ENCODE peak calls at places on chromosomes 16 and 17, in five cellular contexts. A is lung, J is SK-N-SH, Q is astrocyte of the cerebellum, I is heart left ventricle. N is an unnamed sample.

GRCh38 chr17:80826955-80827645 is 164.5 kb upstream of the CHMP6 start:
- DNase-seq in J (peak), A (no peak), I (no peak), Q (peak), N (peak)

GRCh38 chr17:18253187-18253884 is 5.2 kb downstream of the FLII start:
- DNase-seq in A (no peak), I (no peak), J (no peak), Q (no peak), N (no peak)

GRCh38 chr17:31349454-31349853 is 28.0 kb upstream of the EVI2A start:
- DNase-seq in Q (no peak), A (no peak), I (no peak), J (no peak), N (no peak)

GRCh38 chr16:24747425-24747824 is 18.0 kb downstream of the TNRC6A start:
- DNase-seq in Q (no peak), J (no peak), A (no peak), I (no peak), N (no peak)

GRCh38 chr17:49890077-49890821 is 42.4 kb upstream of the TAC4 start:
- DNase-seq in Q (no peak), A (no peak), I (peak), J (no peak), N (no peak)

GRCh38 chr17:1137465-1137894 is 42.3 kb downstream of the ABR start:
- DNase-seq in J (no peak), Q (no peak), I (no peak), A (no peak), N (no peak)

GRCh38 chr17:19333736-19334290 is 28.7 kb downstream of the B9D1 start:
- DNase-seq in J (no peak), I (no peak), Q (no peak), A (no peak), N (no peak)

GRCh38 chr17:44105941-44106340 is 17.5 kb downstream of the HDAC5 start:
- DNase-seq in A (no peak), J (peak), I (no peak), Q (no peak), N (no peak)

GRCh38 chr16:30356401-30357084 is 1.4 kb upstream of the CD2BP2 start:
- DNase-seq in Q (no peak), J (peak), A (no peak), I (peak), N (no peak)

GRCh38 chr16:67240506-67240905 is 6.8 kb downstream of the FHOD1 start:
- DNase-seq in A (peak), I (peak), J (no peak), Q (no peak), N (no peak)

GRCh38 chr16:7513429-7513828 is 180.8 kb downstream of the RBFOX1 start:
- DNase-seq in I (no peak), J (peak), Q (no peak), A (no peak), N (no peak)

GRCh38 chr17:28505986-28506665 is at the start of gene FOXN1:
- DNase-seq in I (no peak), Q (no peak), A (no peak), J (no peak), N (no peak)

GRCh38 chr17:63930951-63931575 is 1.1 kb downstream of the CD79B start:
- DNase-seq in Q (no peak), I (peak), A (peak), J (peak), N (peak)

GRCh38 chr16:74304164-74304834 is 7.7 kb downstream of the PSMD7 start:
- DNase-seq in A (no peak), J (no peak), Q (no peak), I (no peak), N (no peak)

GRCh38 chr16:49513040-49513439 is 139.4 kb downstream of the C16orf78 start:
- DNase-seq in A (no peak), J (peak), Q (no peak), I (no peak), N (no peak)

GRCh38 chr16:87702325-87702811 is 63.4 kb downstream of the KLHDC4 start:
- DNase-seq in I (no peak), J (peak), A (no peak), Q (no peak), N (no peak)

GRCh38 chr17:73710095-73710592 is 65.9 kb upstream of the SDK2 start:
- DNase-seq in I (peak), Q (peak), A (peak), J (peak), N (peak)

GRCh38 chr17:1174490-1174889 is 5.3 kb downstream of the ABR start:
- DNase-seq in A (no peak), J (no peak), Q (no peak), I (no peak), N (no peak)

GRCh38 chr16:85363881-85364280 is 249.2 kb upstream of the GSE1 start:
- DNase-seq in J (no peak), I (no peak), A (no peak), Q (peak), N (no peak)

GRCh38 chr16:83561876-83562275 is 245.9 kb upstream of the HSBP1 start:
- DNase-seq in J (no peak), I (no peak), Q (peak), A (no peak), N (no peak)

GRCh38 chr16:20753727-20754126 is 10.1 kb upstream of the ACSM3 start:
- DNase-seq in Q (no peak), A (no peak), I (no peak), J (no peak), N (no peak)

GRCh38 chr17:81294512-81295030 is 536 bp downstream of the SLC38A10 start:
- DNase-seq in J (peak), Q (no peak), I (peak), A (no peak), N (no peak)

GRCh38 chr16:24635900-24636610 is 93.4 kb upstream of the TNRC6A start:
- DNase-seq in Q (peak), J (peak), I (peak), A (peak), N (peak)

GRCh38 chr16:14500791-14501190 is 129.3 kb downstream of the PARN start:
- DNase-seq in I (no peak), A (no peak), J (no peak), Q (no peak), N (no peak)

GRCh38 chr17:42686520-42687137 is 4.3 kb downstream of the CNTNAP1 start:
- DNase-seq in J (peak), A (no peak), Q (no peak), I (no peak), N (no peak)

GRCh38 chr17:29084476-29085148 is 41.7 kb downstream of the PIPOX start:
- DNase-seq in J (peak), Q (no peak), A (no peak), I (no peak), N (no peak)

GRCh38 chr16:22255335-22255734 is 41.9 kb upstream of the POLR3E start:
- DNase-seq in Q (no peak), I (no peak), A (no peak), J (no peak), N (no peak)

GRCh38 chr16:3008749-3009088 is 4.0 kb upstream of the CLDN9 start:
- DNase-seq in A (no peak), J (no peak), Q (no peak), I (no peak), N (no peak)
- H3K4me3 ChIP-seq in A (no peak), J (no peak), Q (no peak), I (no peak), N (no peak)

GRCh38 chr17:4947010-4947410 is 1.3 kb downstream of the PFN1 start:
- DNase-seq in Q (no peak), I (no peak), A (no peak), J (no peak), N (no peak)

GRCh38 chr17:4945944-4946280 is 2.4 kb downstream of the PFN1 start:
- DNase-seq in J (no peak), I (no peak), Q (no peak), A (no peak), N (no peak)

GRCh38 chr17:4945176-4945943 is 3.0 kb downstream of the PFN1 start:
- DNase-seq in I (peak), Q (peak), J (no peak), A (peak), N (peak)

GRCh38 chr17:4947411-4948165 is 742 bp downstream of the PFN1 start:
- DNase-seq in J (peak), A (peak), Q (no peak), I (peak), N (no peak)

GRCh38 chr17:4946312-4946976 is 1.9 kb downstream of the PFN1 start:
- DNase-seq in Q (no peak), J (no peak), I (no peak), A (no peak), N (no peak)
- H3K4me3 ChIP-seq in Q (peak), J (peak), I (peak), A (peak), N (peak)

GRCh38 chr17:15307686-15308085 is 33.7 kb downstream of the TEKT3 start:
- DNase-seq in I (no peak), Q (no peak), A (no peak), J (no peak), N (no peak)

GRCh38 chr17:15306406-15306970 is 34.9 kb downstream of the TEKT3 start:
- DNase-seq in J (no peak), Q (no peak), A (no peak), I (no peak), N (no peak)

GRCh38 chr17:15309793-15310192 is 31.6 kb downstream of the TEKT3 start:
- DNase-seq in A (no peak), Q (no peak), J (no peak), I (no peak), N (no peak)

GRCh38 chr17:15308758-15309157 is 32.6 kb downstream of the TEKT3 start:
- DNase-seq in Q (no peak), A (no peak), I (no peak), J (no peak), N (no peak)

GRCh38 chr17:15309236-15309635 is 32.2 kb downstream of the TEKT3 start:
- DNase-seq in I (no peak), Q (no peak), A (no peak), J (no peak), N (no peak)
- H3K4me3 ChIP-seq in I (no peak), Q (no peak), A (no peak), J (no peak), N (no peak)

DNA sequence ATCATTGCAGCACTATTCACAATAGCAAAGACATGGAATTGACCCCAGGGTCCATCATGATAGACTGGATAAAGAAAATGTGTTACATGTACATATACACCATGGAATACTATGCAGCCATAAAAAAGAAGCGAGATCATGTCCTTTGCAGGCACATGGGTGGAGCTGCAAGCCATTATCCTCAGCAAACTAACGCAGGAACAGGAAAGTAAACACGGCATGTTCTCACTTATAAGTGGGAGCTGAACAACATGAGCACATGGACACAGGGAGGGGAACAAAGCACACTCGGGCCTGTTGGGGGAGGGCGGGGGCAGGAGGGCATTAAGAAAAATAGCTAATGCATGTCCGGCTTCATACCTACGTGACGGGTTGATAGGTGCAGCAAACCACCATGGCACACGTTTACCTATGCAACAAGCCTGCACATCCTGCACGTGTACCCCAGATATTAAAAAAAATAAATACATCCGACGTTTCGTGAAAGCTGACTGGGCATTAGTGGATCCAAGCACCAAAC is 28.9 kb downstream of the ZNF778 start:
- DNase-seq in Q (no peak), J (no peak), I (no peak), A (peak), N (no peak)
- H3K4me3 ChIP-seq in Q (peak), J (peak), I (peak), A (no peak), N (peak)

GRCh38 chr16:19400709-19401108 is 17.0 kb upstream of the TMC5 start:
- DNase-seq in Q (no peak), I (no peak), A (no peak), J (no peak), N (no peak)
- H3K4me3 ChIP-seq in Q (no peak), I (no peak), A (no peak), J (no peak), N (no peak)

GRCh38 chr16:56667581-56668571 is at the start of gene MT1G:
- DNase-seq in Q (no peak), J (peak), I (peak), A (peak), N (no peak)
- H3K4me3 ChIP-seq in Q (peak), J (no peak), I (peak), A (no peak), N (peak)

DNA sequence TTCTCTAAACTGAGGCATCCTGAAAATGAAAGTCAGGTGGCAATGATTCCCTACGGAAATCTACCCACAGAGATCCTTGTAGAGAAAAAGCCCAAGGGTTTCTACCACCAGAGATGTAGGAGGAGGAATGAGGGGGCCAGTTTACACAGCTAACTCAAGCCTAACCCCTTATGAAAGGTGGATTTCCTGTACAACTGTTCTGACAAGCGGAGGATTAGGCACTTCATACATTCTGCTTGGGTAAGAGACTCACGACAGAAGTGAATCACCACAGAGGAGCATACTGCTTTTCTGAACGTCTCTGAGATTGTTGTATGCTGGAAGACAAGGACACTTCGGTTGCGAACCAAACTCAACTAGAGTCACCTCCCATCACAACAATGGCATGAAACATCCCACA is 72.7 kb downstream of the SMG6 start:
- DNase-seq in J (no peak), Q (no peak), I (no peak), A (no peak), N (no peak)
- H3K4me3 ChIP-seq in J (no peak), Q (no peak), I (no peak), A (no peak), N (no peak)

GRCh38 chr17:62840871-62841270 is 32.8 kb upstream of the MARCHF10 start:
- DNase-seq in J (no peak), I (no peak), Q (no peak), A (no peak), N (peak)
- H3K4me3 ChIP-seq in J (no peak), I (no peak), Q (no peak), A (no peak), N (no peak)

GRCh38 chr17:36935681-36936454 is 1.4 kb upstream of the LHX1 start:
- DNase-seq in A (no peak), Q (no peak), J (peak), I (no peak), N (no peak)

GRCh38 chr17:36937961-36938565 is 788 bp downstream of the LHX1 start:
- DNase-seq in Q (no peak), I (no peak), A (no peak), J (peak), N (no peak)

GRCh38 chr17:36937001-36937960 is at the start of gene LHX1:
- DNase-seq in A (no peak), I (no peak), Q (no peak), J (peak), N (no peak)

GRCh38 chr17:36934759-36935630 is 2.3 kb upstream of the LHX1 start:
- DNase-seq in A (no peak), J (peak), Q (no peak), I (no peak), N (no peak)

GRCh38 chr17:36936455-36936934 is 780 bp upstream of the LHX1 start:
- DNase-seq in A (no peak), J (peak), I (no peak), Q (no peak), N (no peak)
- H3K4me3 ChIP-seq in A (no peak), J (peak), I (peak), Q (no peak), N (no peak)